ENCODE peak calls at places on chromosomes 13 and 19, in nine cellular contexts. One of them, this sample, is unnamed.

GRCh38 chr13:106612688-106613087 is 44.8 kb upstream of the ARGLU1 start:
- DNase-seq in transverse colon: peak; percentile 50
- DNase-seq in K562: no peak
- DNase-seq in stomach: peak; percentile 63
- DNase-seq in Panc1: no peak
- DNase-seq in endothelial cell of umbilical vein: no peak
- DNase-seq in GM23338: no peak
- DNase-seq in suprapubic skin: peak; percentile 84
- DNase-seq in breast epithelium: no peak
- DNase-seq in this sample: no peak

GRCh38 chr19:38617283-38617763 is 430 bp downstream of the MAP4K1 start:
- DNase-seq in K562: no peak
- DNase-seq in endothelial cell of umbilical vein: no peak
- DNase-seq in transverse colon: no peak
- DNase-seq in suprapubic skin: no peak
- DNase-seq in stomach: no peak
- DNase-seq in GM23338: no peak
- DNase-seq in breast epithelium: no peak
- DNase-seq in Panc1: no peak
- DNase-seq in this sample: no peak

GRCh38 chr19:6249296-6249695 is 30.5 kb downstream of the MLLT1 start:
- DNase-seq in Panc1: no peak
- DNase-seq in stomach: no peak
- DNase-seq in GM23338: no peak
- DNase-seq in suprapubic skin: no peak
- DNase-seq in endothelial cell of umbilical vein: no peak
- DNase-seq in transverse colon: no peak
- DNase-seq in K562: no peak
- DNase-seq in breast epithelium: no peak
- DNase-seq in this sample: peak; percentile 5

GRCh38 chr19:7444042-7444441 is 44.8 kb downstream of the PEX11G start:
- DNase-seq in K562: no peak
- DNase-seq in transverse colon: no peak
- DNase-seq in breast epithelium: no peak
- DNase-seq in endothelial cell of umbilical vein: no peak
- DNase-seq in GM23338: peak; percentile 28
- DNase-seq in stomach: no peak
- DNase-seq in Panc1: no peak
- DNase-seq in suprapubic skin: no peak
- DNase-seq in this sample: no peak

GRCh38 chr13:41456768-41457588 is at the start of gene RGCC:
- DNase-seq in breast epithelium: no peak
- DNase-seq in suprapubic skin: peak; percentile 93
- DNase-seq in endothelial cell of umbilical vein: peak; percentile 74
- DNase-seq in K562: peak; percentile 83
- DNase-seq in GM23338: peak; percentile 83
- DNase-seq in Panc1: no peak
- DNase-seq in transverse colon: peak; percentile 82
- DNase-seq in stomach: peak; percentile 79
- DNase-seq in this sample: peak; percentile 78

GRCh38 chr19:35002037-35002535 is 2.0 kb downstream of the GRAMD1A start:
- DNase-seq in suprapubic skin: no peak
- DNase-seq in stomach: no peak
- DNase-seq in Panc1: no peak
- DNase-seq in GM23338: no peak
- DNase-seq in endothelial cell of umbilical vein: no peak
- DNase-seq in breast epithelium: no peak
- DNase-seq in transverse colon: no peak
- DNase-seq in K562: no peak
- DNase-seq in this sample: no peak

GRCh38 chr13:102002271-102002670 is 399.6 kb downstream of the FGF14 start:
- DNase-seq in GM23338: no peak
- DNase-seq in breast epithelium: no peak
- DNase-seq in stomach: no peak
- DNase-seq in suprapubic skin: no peak
- DNase-seq in Panc1: no peak
- DNase-seq in endothelial cell of umbilical vein: no peak
- DNase-seq in transverse colon: no peak
- DNase-seq in K562: no peak
- DNase-seq in this sample: no peak

GRCh38 chr19:12773571-12773970 is 1.8 kb downstream of the HOOK2 start:
- DNase-seq in K562: no peak
- DNase-seq in suprapubic skin: no peak
- DNase-seq in transverse colon: no peak
- DNase-seq in Panc1: no peak
- DNase-seq in GM23338: no peak
- DNase-seq in stomach: no peak
- DNase-seq in endothelial cell of umbilical vein: no peak
- DNase-seq in breast epithelium: no peak
- DNase-seq in this sample: no peak

GRCh38 chr19:52638601-52639000 is 446 bp upstream of the ZNF83 start:
- DNase-seq in endothelial cell of umbilical vein: no peak
- DNase-seq in breast epithelium: no peak
- DNase-seq in stomach: no peak
- DNase-seq in Panc1: no peak
- DNase-seq in suprapubic skin: peak; percentile 62
- DNase-seq in K562: peak; percentile 24
- DNase-seq in GM23338: peak; percentile 40
- DNase-seq in transverse colon: peak; percentile 16
- DNase-seq in this sample: peak; percentile 25

GRCh38 chr13:108929532-108929931 is 300.1 kb downstream of the MYO16 start:
- DNase-seq in endothelial cell of umbilical vein: no peak
- DNase-seq in Panc1: no peak
- DNase-seq in stomach: no peak
- DNase-seq in transverse colon: no peak
- DNase-seq in breast epithelium: no peak
- DNase-seq in suprapubic skin: no peak
- DNase-seq in K562: no peak
- DNase-seq in GM23338: peak; percentile 8
- DNase-seq in this sample: no peak

GRCh38 chr13:35649162-35649561 is 172.7 kb upstream of the MAB21L1 start:
- DNase-seq in Panc1: no peak
- DNase-seq in transverse colon: no peak
- DNase-seq in K562: no peak
- DNase-seq in GM23338: no peak
- DNase-seq in suprapubic skin: no peak
- DNase-seq in breast epithelium: no peak
- DNase-seq in endothelial cell of umbilical vein: no peak
- DNase-seq in stomach: no peak
- DNase-seq in this sample: no peak

GRCh38 chr19:13633109-13633508 is 126.8 kb upstream of the CACNA1A start:
- DNase-seq in breast epithelium: no peak
- DNase-seq in transverse colon: peak; percentile 85
- DNase-seq in Panc1: no peak
- DNase-seq in K562: no peak
- DNase-seq in stomach: peak; percentile 56
- DNase-seq in endothelial cell of umbilical vein: peak; percentile 80
- DNase-seq in GM23338: peak; percentile 60
- DNase-seq in suprapubic skin: no peak
- DNase-seq in this sample: no peak

GRCh38 chr13:51211910-51212309 is 10.3 kb upstream of the FAM124A start:
- DNase-seq in Panc1: no peak
- DNase-seq in breast epithelium: no peak
- DNase-seq in GM23338: no peak
- DNase-seq in endothelial cell of umbilical vein: no peak
- DNase-seq in stomach: no peak
- DNase-seq in suprapubic skin: no peak
- DNase-seq in K562: no peak
- DNase-seq in transverse colon: no peak
- DNase-seq in this sample: no peak

GRCh38 chr19:53896682-53897081 is 12.4 kb upstream of the CACNG7 start:
- DNase-seq in GM23338: peak; percentile 43
- DNase-seq in endothelial cell of umbilical vein: no peak
- DNase-seq in suprapubic skin: no peak
- DNase-seq in K562: no peak
- DNase-seq in breast epithelium: no peak
- DNase-seq in transverse colon: no peak
- DNase-seq in stomach: no peak
- DNase-seq in Panc1: no peak
- DNase-seq in this sample: no peak

GRCh38 chr19:30175987-30176386 is 196.2 kb upstream of the ZNF536 start:
- DNase-seq in GM23338: no peak
- DNase-seq in Panc1: no peak
- DNase-seq in transverse colon: no peak
- DNase-seq in K562: no peak
- DNase-seq in suprapubic skin: no peak
- DNase-seq in endothelial cell of umbilical vein: no peak
- DNase-seq in breast epithelium: no peak
- DNase-seq in stomach: no peak
- DNase-seq in this sample: no peak

GRCh38 chr13:114002009-114002544 is 28.2 kb upstream of the C13orf46 start:
- DNase-seq in transverse colon: peak; percentile 63
- DNase-seq in endothelial cell of umbilical vein: no peak
- DNase-seq in suprapubic skin: no peak
- DNase-seq in K562: no peak
- DNase-seq in breast epithelium: no peak
- DNase-seq in GM23338: peak; percentile 34
- DNase-seq in Panc1: no peak
- DNase-seq in stomach: peak; percentile 60
- DNase-seq in this sample: no peak

GRCh38 chr19:55255618-55256423 is 3.0 kb downstream of the PPP6R1 start:
- DNase-seq in breast epithelium: no peak
- DNase-seq in Panc1: no peak
- DNase-seq in K562: peak; percentile 51
- DNase-seq in GM23338: no peak
- DNase-seq in stomach: peak; percentile 46
- DNase-seq in transverse colon: peak; percentile 42
- DNase-seq in endothelial cell of umbilical vein: no peak
- DNase-seq in suprapubic skin: no peak
- DNase-seq in this sample: no peak

GRCh38 chr13:98171806-98172569 is 5.1 kb downstream of the RNF113B start:
- DNase-seq in transverse colon: no peak
- DNase-seq in Panc1: no peak
- DNase-seq in suprapubic skin: peak; percentile 68
- DNase-seq in endothelial cell of umbilical vein: peak; percentile 48
- DNase-seq in GM23338: no peak
- DNase-seq in breast epithelium: no peak
- DNase-seq in K562: no peak
- DNase-seq in stomach: peak; percentile 44
- DNase-seq in this sample: no peak

GRCh38 chr19:5805465-5806132 is 732 bp downstream of the NRTN start:
- DNase-seq in GM23338: peak; percentile 97
- DNase-seq in K562: peak; percentile 88
- DNase-seq in endothelial cell of umbilical vein: peak; percentile 34
- DNase-seq in Panc1: no peak
- DNase-seq in breast epithelium: peak; percentile 73
- DNase-seq in stomach: peak; percentile 88
- DNase-seq in transverse colon: peak; percentile 87
- DNase-seq in suprapubic skin: no peak
- DNase-seq in this sample: peak; percentile 53

GRCh38 chr19:38057954-38058690 is 151.1 kb downstream of the SIPA1L3 start:
- DNase-seq in K562: no peak
- DNase-seq in suprapubic skin: no peak
- DNase-seq in GM23338: no peak
- DNase-seq in transverse colon: peak; percentile 64
- DNase-seq in endothelial cell of umbilical vein: no peak
- DNase-seq in Panc1: no peak
- DNase-seq in stomach: peak; percentile 86
- DNase-seq in breast epithelium: peak; percentile 77
- DNase-seq in this sample: no peak

GRCh38 chr19:51593969-51594773 is 23.1 kb downstream of the ZNF175 start:
- DNase-seq in endothelial cell of umbilical vein: peak; percentile 97
- DNase-seq in transverse colon: peak; percentile 99
- DNase-seq in stomach: peak; percentile 99
- DNase-seq in Panc1: peak; percentile 68
- DNase-seq in suprapubic skin: peak; percentile 98
- DNase-seq in K562: peak; percentile 97
- DNase-seq in breast epithelium: peak; percentile 96
- DNase-seq in GM23338: peak; percentile 99
- DNase-seq in this sample: peak; percentile 95
- TF ChIP-seq POLR2AphosphoS5 in endothelial cell of umbilical vein: no peak
- TF ChIP-seq POLR2AphosphoS5 in transverse colon: peak; percentile 34
- TF ChIP-seq POLR2AphosphoS5 in stomach: peak; percentile 95
- TF ChIP-seq POLR2AphosphoS5 in Panc1: peak; percentile 24
- TF ChIP-seq POLR2AphosphoS5 in suprapubic skin: no peak
- TF ChIP-seq POLR2AphosphoS5 in K562: no peak
- TF ChIP-seq POLR2AphosphoS5 in breast epithelium: peak; percentile 60
- TF ChIP-seq POLR2AphosphoS5 in GM23338: peak; percentile 63
- TF ChIP-seq POLR2AphosphoS5 in this sample: no peak

DNA sequence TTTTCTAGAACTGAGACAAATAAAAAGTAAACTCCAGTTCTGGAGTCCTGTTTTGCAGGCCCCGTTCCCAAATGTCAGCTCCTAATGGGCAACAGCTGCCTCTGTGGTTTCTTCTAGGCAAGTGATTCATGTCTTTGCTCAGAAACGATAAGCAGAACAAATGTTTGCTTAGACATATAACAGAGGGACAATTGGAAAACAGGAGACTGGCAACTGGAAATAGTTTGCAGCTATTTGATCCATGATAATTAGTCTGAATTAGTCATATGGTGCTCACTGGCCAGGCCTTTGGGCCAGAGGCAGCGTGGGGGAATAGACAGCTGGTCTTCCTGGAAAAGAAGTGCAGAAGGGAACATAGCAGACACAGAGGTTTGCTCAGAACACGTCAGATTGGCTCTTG is 29.2 kb upstream of the TSHZ3 start:
- DNase-seq in Panc1: peak; percentile 28
- DNase-seq in GM23338: no peak
- DNase-seq in suprapubic skin: no peak
- DNase-seq in K562: no peak
- DNase-seq in transverse colon: peak; percentile 15
- DNase-seq in stomach: no peak
- DNase-seq in endothelial cell of umbilical vein: no peak
- DNase-seq in breast epithelium: no peak
- DNase-seq in this sample: no peak
- TF ChIP-seq POLR2AphosphoS5 in Panc1: no peak
- TF ChIP-seq POLR2AphosphoS5 in GM23338: no peak
- TF ChIP-seq POLR2AphosphoS5 in suprapubic skin: no peak
- TF ChIP-seq POLR2AphosphoS5 in K562: no peak
- TF ChIP-seq POLR2AphosphoS5 in transverse colon: peak; percentile 57
- TF ChIP-seq POLR2AphosphoS5 in stomach: no peak
- TF ChIP-seq POLR2AphosphoS5 in endothelial cell of umbilical vein: no peak
- TF ChIP-seq POLR2AphosphoS5 in breast epithelium: no peak
- TF ChIP-seq POLR2AphosphoS5 in this sample: no peak

DNA sequence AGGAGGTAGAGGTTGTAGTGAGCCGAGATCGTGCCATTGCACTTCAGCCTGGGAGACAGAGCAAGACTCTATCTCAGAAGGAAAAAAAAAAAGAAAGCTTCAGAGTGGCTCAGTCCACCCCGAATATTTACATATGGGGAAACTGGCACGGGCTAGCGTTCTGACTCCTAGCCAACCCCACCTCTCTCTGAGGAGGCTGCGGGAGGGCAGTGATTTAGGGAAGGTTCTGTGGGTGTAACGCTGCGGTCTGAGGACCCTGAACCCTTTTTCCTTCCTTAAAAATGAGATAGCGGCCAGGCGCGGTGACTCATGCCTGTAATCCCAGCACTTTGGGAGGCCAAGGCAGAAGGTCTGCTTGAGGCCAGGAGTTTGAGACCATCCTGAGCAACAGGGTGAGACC is 5.0 kb downstream of the LRRC25 start:
- DNase-seq in K562: peak; percentile 65
- DNase-seq in Panc1: no peak
- DNase-seq in suprapubic skin: no peak
- DNase-seq in transverse colon: peak; percentile 59
- DNase-seq in stomach: peak; percentile 86
- DNase-seq in breast epithelium: no peak
- DNase-seq in endothelial cell of umbilical vein: peak; percentile 49
- DNase-seq in GM23338: no peak
- DNase-seq in this sample: no peak
- TF ChIP-seq POLR2AphosphoS5 in K562: no peak
- TF ChIP-seq POLR2AphosphoS5 in Panc1: no peak
- TF ChIP-seq POLR2AphosphoS5 in suprapubic skin: no peak
- TF ChIP-seq POLR2AphosphoS5 in transverse colon: no peak
- TF ChIP-seq POLR2AphosphoS5 in stomach: no peak
- TF ChIP-seq POLR2AphosphoS5 in breast epithelium: no peak
- TF ChIP-seq POLR2AphosphoS5 in endothelial cell of umbilical vein: no peak
- TF ChIP-seq POLR2AphosphoS5 in GM23338: no peak
- TF ChIP-seq POLR2AphosphoS5 in this sample: no peak

GRCh38 chr19:45443462-45444317 is 20.0 kb upstream of the ERCC1 start:
- DNase-seq in endothelial cell of umbilical vein: peak; percentile 93
- DNase-seq in GM23338: peak; percentile 99
- DNase-seq in transverse colon: peak; percentile 98
- DNase-seq in suprapubic skin: peak; percentile 100
- DNase-seq in K562: peak; percentile 95
- DNase-seq in stomach: peak; percentile 97
- DNase-seq in breast epithelium: peak; percentile 99
- DNase-seq in Panc1: no peak
- DNase-seq in this sample: no peak
- TF ChIP-seq POLR2AphosphoS5 in endothelial cell of umbilical vein: peak; percentile 93
- TF ChIP-seq POLR2AphosphoS5 in GM23338: peak; percentile 59
- TF ChIP-seq POLR2AphosphoS5 in transverse colon: peak; percentile 94
- TF ChIP-seq POLR2AphosphoS5 in suprapubic skin: peak; percentile 53
- TF ChIP-seq POLR2AphosphoS5 in K562: peak; percentile 73
- TF ChIP-seq POLR2AphosphoS5 in stomach: peak; percentile 87
- TF ChIP-seq POLR2AphosphoS5 in breast epithelium: peak; percentile 95
- TF ChIP-seq POLR2AphosphoS5 in Panc1: no peak
- TF ChIP-seq POLR2AphosphoS5 in this sample: no peak